ENCODE peak calls at places on chromosomes 13 and 19, in five cellular contexts. D, Z, G, O and I are unnamed samples.

GRCh38 chr13:112850273-112850672 is 118.7 kb upstream of the MCF2L start:
- DNase-seq in O (no peak), D (no peak), G (no peak), Z (no peak), I (no peak)

GRCh38 chr19:51568456-51568855 is 2.6 kb upstream of the ZNF175 start:
- DNase-seq in Z (no peak), O (no peak), G (no peak), D (no peak), I (no peak)

GRCh38 chr19:16470911-16471811 is 609 bp downstream of the EPS15L1 start:
- DNase-seq in G (peak), D (peak), Z (no peak), O (peak), I (peak)

GRCh38 chr19:46972301-46972700 is 47.3 kb upstream of the NPAS1 start:
- DNase-seq in Z (no peak), O (no peak), D (no peak), G (no peak), I (no peak)

GRCh38 chr13:103931396-103931795 is 865.2 kb upstream of the SLC10A2 start:
- DNase-seq in Z (no peak), O (no peak), G (no peak), D (no peak), I (no peak)

GRCh38 chr13:108200781-108201398 is 14.4 kb downstream of the LIG4 start:
- DNase-seq in Z (no peak), O (no peak), G (no peak), D (no peak), I (no peak)

GRCh38 chr13:80040219-80040976 is 300.5 kb downstream of the SPRY2 start:
- DNase-seq in O (no peak), D (no peak), G (no peak), Z (peak), I (no peak)

GRCh38 chr13:22252281-22252830 is 581.5 kb downstream of the FGF9 start:
- DNase-seq in Z (no peak), O (peak), D (no peak), G (no peak), I (no peak)

GRCh38 chr19:19115954-19116353 is 22.3 kb downstream of the TMEM161A start:
- DNase-seq in O (peak), D (peak), Z (no peak), G (peak), I (no peak)

GRCh38 chr19:18479964-18480723 is 41.7 kb downstream of the ELL start:
- DNase-seq in O (no peak), G (no peak), D (no peak), Z (no peak), I (no peak)

GRCh38 chr13:33072282-33072681 is 56.1 kb downstream of the KL start:
- DNase-seq in G (no peak), O (no peak), Z (no peak), D (no peak), I (no peak)

GRCh38 chr19:6238256-6238642 is 41.5 kb downstream of the MLLT1 start:
- DNase-seq in G (no peak), D (no peak), Z (no peak), O (no peak), I (no peak)

GRCh38 chr13:27792393-27793218 is at the start of gene GSX1:
- DNase-seq in G (peak), O (peak), Z (peak), D (peak), I (no peak)

GRCh38 chr13:94199135-94199534 is 280.3 kb downstream of the DCT start:
- DNase-seq in O (no peak), G (no peak), D (no peak), Z (no peak), I (no peak)

GRCh38 chr19:39398297-39398864 is 7.2 kb downstream of the MED29 start:
- DNase-seq in D (peak), Z (no peak), O (no peak), G (no peak), I (no peak)

GRCh38 chr19:14039181-14039580 is 7.6 kb downstream of the IL27RA start:
- DNase-seq in O (no peak), Z (no peak), G (no peak), D (no peak), I (no peak)

DNA sequence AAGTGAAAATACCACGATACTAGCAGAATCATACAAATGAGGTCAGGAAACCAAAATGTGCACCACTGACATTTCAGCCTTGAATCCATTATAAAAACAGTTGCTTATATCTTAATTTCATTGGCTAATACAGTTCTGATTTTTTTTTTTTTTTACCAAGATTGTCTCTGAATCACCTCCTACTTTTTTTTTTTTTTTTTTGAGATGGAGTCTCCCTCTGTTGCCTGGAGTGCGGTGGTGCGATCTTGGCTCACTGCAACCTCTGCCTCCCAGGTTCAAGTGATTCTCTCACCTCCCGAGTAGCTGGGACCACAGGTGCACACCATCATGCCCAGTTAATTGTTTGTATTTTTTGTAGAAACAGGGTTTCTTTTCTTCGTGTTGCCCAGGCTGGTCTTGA is 270.2 kb downstream of the LMO7 start:
- DNase-seq in O (no peak), G (no peak), Z (no peak), D (no peak), I (no peak)
- TF ChIP-seq CTCF in O (no peak), G (no peak), Z (no peak), D (no peak), I (no peak)

DNA sequence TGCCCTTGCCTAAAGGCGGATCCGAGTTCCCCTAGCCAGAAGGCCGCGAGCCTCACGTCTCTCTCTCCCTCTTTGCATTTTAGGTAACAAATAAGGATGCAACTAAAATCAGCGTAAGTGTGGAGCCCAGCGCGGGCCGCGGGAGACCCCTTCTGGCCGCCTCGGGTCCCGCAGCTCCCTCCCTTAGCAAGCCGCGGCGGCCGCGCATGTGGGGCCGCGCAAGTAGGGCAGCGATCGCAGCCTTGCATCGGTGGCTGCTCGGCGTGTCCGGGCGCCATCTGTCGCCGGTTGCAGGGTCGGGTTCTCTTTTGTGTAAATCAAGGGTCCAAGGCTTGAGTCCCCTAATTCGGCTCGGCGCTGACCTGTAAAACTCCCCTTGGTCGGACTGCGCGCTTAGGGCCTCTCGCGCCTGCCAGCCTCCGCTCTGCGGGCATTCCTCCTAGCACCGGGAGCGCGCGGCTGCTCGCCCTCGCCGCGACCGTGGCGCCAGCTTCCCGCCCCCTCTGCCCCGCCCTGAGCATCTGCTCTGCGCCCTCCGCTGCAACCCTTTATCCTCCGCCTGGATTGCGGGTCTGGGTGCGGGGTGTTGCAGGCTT is 2.7 kb downstream of the VSTM2B start:
- DNase-seq in D (peak), Z (peak), G (peak), O (peak), I (peak)
- TF ChIP-seq CTCF in D (peak), Z (peak), G (peak), O (peak), I (no peak)

GRCh38 chr13:76799696-76800095 is 86.5 kb downstream of the KCTD12 start:
- DNase-seq in G (no peak), D (peak), O (no peak), Z (no peak), I (no peak)

GRCh38 chr13:76791290-76791664 is 94.9 kb downstream of the KCTD12 start:
- DNase-seq in G (no peak), Z (no peak), O (no peak), D (no peak), I (no peak)

GRCh38 chr13:76792680-76793334 is 93.4 kb downstream of the KCTD12 start:
- DNase-seq in Z (no peak), O (no peak), D (no peak), G (no peak), I (no peak)

GRCh38 chr13:76798037-76798436 is 88.2 kb downstream of the KCTD12 start:
- DNase-seq in O (no peak), G (no peak), Z (no peak), D (peak), I (no peak)

GRCh38 chr13:76795701-76796695 is 90.2 kb downstream of the KCTD12 start:
- DNase-seq in O (no peak), D (no peak), Z (no peak), G (no peak), I (no peak)
- TF ChIP-seq CTCF in O (no peak), D (no peak), Z (no peak), G (no peak), I (no peak)

DNA sequence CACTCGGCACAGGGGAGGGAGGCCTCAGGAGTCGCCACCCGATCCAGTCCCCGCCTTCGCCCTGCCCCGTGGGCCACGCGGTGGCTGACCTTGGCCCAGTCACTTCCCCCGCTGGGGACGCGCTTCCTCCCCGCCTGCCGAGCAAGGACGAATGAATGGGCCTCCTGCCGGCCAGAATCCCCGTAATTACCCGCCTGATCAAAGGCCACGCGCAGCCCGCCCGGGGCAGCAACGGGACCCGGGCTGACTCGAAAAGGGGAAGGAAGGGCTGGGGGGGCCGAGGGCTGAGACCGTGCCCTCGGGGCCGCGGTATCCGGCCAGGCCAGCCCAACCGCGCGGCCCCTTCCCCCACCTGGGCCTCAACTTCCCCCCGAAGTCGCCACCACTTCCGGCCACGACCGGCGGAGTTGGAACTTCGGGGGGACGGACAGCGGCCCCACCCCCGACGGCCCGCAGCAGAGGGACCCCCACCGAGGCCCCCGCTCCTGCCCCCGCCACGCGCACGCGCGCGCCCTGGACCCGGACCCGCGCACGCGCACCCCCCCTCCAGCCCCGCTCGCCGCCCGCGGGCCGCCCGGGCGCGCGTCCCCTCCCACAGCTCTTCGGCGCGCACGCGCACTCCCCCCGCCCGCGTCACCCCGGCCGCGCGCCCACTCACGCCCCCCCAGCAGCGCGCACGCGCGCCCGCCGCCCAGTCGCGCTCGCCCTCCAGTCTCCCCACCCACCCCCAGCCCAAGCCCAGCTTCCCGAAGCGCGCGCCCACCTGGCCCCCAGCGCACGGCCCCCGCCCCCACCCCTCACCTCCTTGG is 520 bp downstream of the ZNF787 start:
- DNase-seq in G (peak), Z (no peak), O (peak), D (peak), I (peak)
- TF ChIP-seq CTCF in G (peak), Z (peak), O (no peak), D (no peak), I (no peak)

GRCh38 chr19:2315121-2315817 is 7.3 kb upstream of the LINGO3 start:
- DNase-seq in D (no peak), O (no peak), G (no peak), Z (no peak), I (no peak)

GRCh38 chr19:2317300-2317699 is 9.3 kb upstream of the LINGO3 start:
- DNase-seq in O (no peak), D (no peak), Z (no peak), G (no peak), I (no peak)

GRCh38 chr19:2312819-2313501 is 5.0 kb upstream of the LINGO3 start:
- DNase-seq in G (no peak), Z (no peak), O (no peak), D (no peak), I (no peak)

GRCh38 chr19:2317756-2318155 is 9.8 kb upstream of the LINGO3 start:
- DNase-seq in D (no peak), Z (no peak), O (no peak), G (no peak), I (no peak)

GRCh38 chr19:2315818-2316353 is 7.9 kb upstream of the LINGO3 start:
- DNase-seq in Z (no peak), G (peak), D (peak), O (peak), I (no peak)
- TF ChIP-seq CTCF in Z (peak), G (peak), D (peak), O (peak), I (no peak)

GRCh38 chr19:8811315-8812172 is 20.6 kb downstream of the ZNF558 start:
- DNase-seq in Z (no peak), G (no peak), D (no peak), O (no peak), I (no peak)
- TF ChIP-seq CTCF in Z (no peak), G (no peak), D (no peak), O (no peak), I (no peak)